ENCODE peak calls at places on chromosomes 4 and X, in four cellular contexts. H is WTC11, M is K562, Q is HepG2. C is an unnamed sample.

GRCh38 chrX:140762061-140762460 is 52.5 kb downstream of the LINC00632 start:
- DNase-seq in H (peak), M (peak), Q (peak), C (peak)

GRCh38 chrX:129755779-129756650 is 17.2 kb downstream of the XPNPEP2 start:
- DNase-seq in H (peak), M (peak), Q (no peak), C (no peak)

GRCh38 chr4:6716958-6717655 is 1.1 kb downstream of the BLOC1S4 start:
- DNase-seq in H (no peak), M (no peak), Q (no peak), C (no peak)

GRCh38 chrX:115966920-115967319 is 203.6 kb upstream of the AGTR2 start:
- DNase-seq in H (no peak), M (no peak), Q (no peak), C (no peak)

GRCh38 chrX:154094833-154095232 is 2.7 kb downstream of the MECP2 start:
- DNase-seq in H (no peak), M (no peak), Q (no peak), C (no peak)

GRCh38 chrX:15853586-15854079 is 980 bp downstream of the AP1S2 start:
- DNase-seq in H (no peak), M (no peak), Q (no peak), C (no peak)

GRCh38 chrX:103688949-103689348 is 2.5 kb upstream of the MORF4L2 start:
- DNase-seq in H (no peak), M (no peak), Q (peak), C (peak)

GRCh38 chr4:122712782-122713181 is 19.7 kb upstream of the BBS12 start:
- DNase-seq in H (no peak), M (no peak), Q (no peak), C (no peak)

GRCh38 chr4:167956676-167957075 is 135.7 kb upstream of the ANXA10 start:
- DNase-seq in H (no peak), M (no peak), Q (no peak), C (no peak)

GRCh38 chrX:113075521-113075920 is 234.9 kb upstream of the AMOT start:
- DNase-seq in H (no peak), M (no peak), Q (no peak), C (no peak)

GRCh38 chr4:14237911-14238310 is 610.4 kb upstream of the BOD1L1 start:
- DNase-seq in H (no peak), M (no peak), Q (no peak), C (no peak)

GRCh38 chr4:14234330-14234729 is 606.8 kb upstream of the BOD1L1 start:
- DNase-seq in H (no peak), M (no peak), Q (no peak), C (no peak)

GRCh38 chr4:14236359-14236758 is 608.8 kb upstream of the BOD1L1 start:
- DNase-seq in H (no peak), M (no peak), Q (no peak), C (no peak)

GRCh38 chr4:14233126-14233525 is 605.6 kb upstream of the BOD1L1 start:
- DNase-seq in H (no peak), M (no peak), Q (no peak), C (no peak)
- TF ChIP-seq ELF4 in H (no peak), M (no peak), Q (no peak), C (no peak)

GRCh38 chr4:77264826-77265225 is 107.8 kb downstream of the CCNG2 start:
- DNase-seq in H (no peak), M (no peak), Q (no peak), C (no peak)

GRCh38 chr4:77268108-77268507 is 111.1 kb downstream of the CCNG2 start:
- DNase-seq in H (no peak), M (no peak), Q (no peak), C (no peak)

GRCh38 chr4:77273412-77273811 is 116.4 kb downstream of the CCNG2 start:
- DNase-seq in H (no peak), M (no peak), Q (no peak), C (no peak)

GRCh38 chr4:77269505-77269904 is 112.5 kb downstream of the CCNG2 start:
- DNase-seq in H (no peak), M (no peak), Q (no peak), C (no peak)
- TF ChIP-seq ELF4 in H (no peak), M (no peak), Q (no peak), C (no peak)

DNA sequence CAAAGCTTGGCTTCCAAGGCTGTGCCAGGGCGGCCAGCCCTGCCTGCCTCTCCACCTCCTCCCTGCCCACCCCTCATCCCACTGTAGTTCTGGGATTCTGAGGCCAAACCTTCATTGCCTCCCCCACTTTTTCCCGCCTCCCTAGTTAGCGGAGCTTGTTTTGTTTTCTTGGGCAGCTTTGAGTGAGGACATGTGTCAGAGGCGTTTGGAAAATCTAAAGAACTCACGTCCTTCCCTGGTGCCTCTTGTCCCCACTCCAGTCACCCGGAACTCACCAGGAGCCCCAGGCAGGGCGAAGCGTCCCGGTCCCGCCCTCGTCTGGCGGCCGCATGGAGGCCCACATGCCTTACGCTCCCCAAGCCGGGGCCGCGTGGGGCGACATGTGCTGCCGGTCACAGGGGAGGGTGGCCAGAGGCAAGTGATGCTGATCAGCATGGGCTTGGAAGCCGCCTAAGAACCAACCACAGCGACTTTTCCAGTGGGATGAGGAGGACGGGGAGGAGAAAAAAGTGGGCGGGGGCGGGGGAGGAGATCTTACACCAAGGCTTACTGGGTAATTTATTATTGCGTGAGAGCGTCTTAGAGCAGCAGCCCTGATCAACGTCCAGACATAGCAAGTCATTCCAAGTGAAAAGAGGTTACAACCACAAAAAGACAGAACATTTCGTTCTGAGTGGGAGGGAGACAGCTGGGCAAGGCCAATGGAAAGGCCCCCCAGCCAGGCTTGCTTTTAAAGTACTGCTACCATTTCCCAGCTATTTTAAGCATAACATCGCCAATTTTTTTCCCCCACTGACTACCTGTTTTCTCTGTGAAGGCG is 48.5 kb downstream of the PRPS1 start:
- DNase-seq in H (no peak), M (peak), Q (no peak), C (peak)
- TF ChIP-seq ELF4 in H (no peak), M (no peak), Q (no peak), C (no peak)

DNA sequence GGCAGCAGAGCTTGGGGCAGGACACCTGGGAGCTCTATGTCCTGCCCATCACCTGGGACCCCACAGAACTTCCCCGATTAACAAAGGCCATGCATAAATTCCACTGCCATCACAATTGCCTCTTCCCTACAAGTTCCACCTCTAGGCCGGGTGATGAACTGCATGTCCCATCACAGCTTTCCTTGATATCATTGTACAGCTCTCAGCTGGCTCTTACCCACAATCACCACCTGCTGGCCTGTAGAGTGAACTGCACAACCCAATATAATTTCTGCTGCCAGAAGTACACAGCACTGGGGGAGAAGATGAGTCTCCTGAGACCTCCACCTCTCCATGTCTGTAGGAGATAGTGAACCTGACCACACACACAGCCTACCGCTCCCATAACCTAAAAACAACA is 285.0 kb upstream of the AADAT start:
- DNase-seq in H (peak), M (peak), Q (peak), C (peak)
- TF ChIP-seq ELF4 in H (no peak), M (no peak), Q (no peak), C (no peak)

C was measured in HEK293T.